ENCODE peak calls at places on chromosomes 2 and 18, in nine cellular contexts. W is fibroblast of villous mesenchyme, J is endodermal cell, I is adrenal gland, A is endothelial cell, Q is fibroblast of lung, T is mucosa of descending colon, E is HCT116, N is GM12865. L is an unnamed sample.

GRCh38 chr18:3380384-3380961 is 69.5 kb upstream of the TGIF1 start:
- DNase-seq in E (peak), J (no peak), N (no peak), I (no peak), A (no peak), W (peak), T (no peak), Q (peak), L (no peak)

GRCh38 chr2:152716805-152717241 is 438 bp downstream of the PRPF40A start:
- DNase-seq in J (no peak), A (peak), T (peak), W (no peak), I (peak), Q (no peak), E (no peak), N (peak), L (no peak)

GRCh38 chr18:3690682-3691066 is 240.7 kb downstream of the TGIF1 start:
- DNase-seq in Q (peak), T (no peak), N (no peak), I (no peak), A (no peak), E (no peak), W (no peak), J (no peak), L (no peak)

GRCh38 chr2:46146866-46147502 is 150.2 kb upstream of the EPAS1 start:
- DNase-seq in W (no peak), T (no peak), N (no peak), I (no peak), J (no peak), E (no peak), A (no peak), Q (no peak), L (no peak)

GRCh38 chr2:17571681-17572080 is 31.2 kb downstream of the VSNL1 start:
- DNase-seq in N (no peak), I (no peak), W (no peak), Q (peak), E (no peak), T (no peak), A (no peak), J (no peak), L (no peak)

GRCh38 chr2:40487592-40487991 is 35.7 kb upstream of the SLC8A1 start:
- DNase-seq in J (no peak), A (no peak), E (no peak), W (no peak), N (no peak), T (no peak), Q (no peak), I (no peak), L (no peak)

GRCh38 chr2:134570676-134571075 is 148.1 kb downstream of the TMEM163 start:
- DNase-seq in W (no peak), Q (no peak), I (no peak), T (no peak), E (no peak), J (no peak), N (no peak), A (no peak), L (no peak)

GRCh38 chr2:38771632-38772031 is 6.4 kb upstream of the GEMIN6 start:
- DNase-seq in W (peak), I (no peak), E (no peak), J (no peak), T (no peak), A (no peak), N (no peak), Q (peak), L (no peak)

GRCh38 chr2:149617476-149617875 is 29.9 kb upstream of the MMADHC start:
- DNase-seq in I (no peak), Q (peak), N (no peak), A (no peak), W (no peak), E (no peak), T (no peak), J (no peak), L (no peak)

GRCh38 chr2:31329081-31329605 is 85.4 kb downstream of the XDH start:
- DNase-seq in J (peak), W (no peak), Q (no peak), T (no peak), E (no peak), A (no peak), I (no peak), N (no peak), L (no peak)

GRCh38 chr2:177617849-177618248 is 225.3 kb downstream of the AGPS start:
- DNase-seq in A (no peak), E (no peak), Q (no peak), W (no peak), N (no peak), I (no peak), J (no peak), T (no peak), L (no peak)

GRCh38 chr2:112821682-112822081 is 14.9 kb downstream of the IL1B start:
- DNase-seq in Q (no peak), I (no peak), T (no peak), W (no peak), E (no peak), N (peak), A (no peak), J (no peak), L (no peak)

GRCh38 chr18:8218263-8218662 is 391.0 kb upstream of the RAB12 start:
- DNase-seq in E (no peak), T (no peak), I (no peak), Q (no peak), J (no peak), N (no peak), W (no peak), A (no peak), L (no peak)

GRCh38 chr2:233461481-233461891 is 105.1 kb downstream of the USP40 start:
- DNase-seq in J (no peak), A (no peak), N (no peak), T (no peak), W (no peak), Q (no peak), E (no peak), I (no peak), L (no peak)

GRCh38 chr2:85710687-85711577 is 16.8 kb downstream of the GNLY start:
- DNase-seq in N (no peak), Q (peak), A (no peak), J (no peak), I (no peak), E (no peak), W (peak), T (peak), L (no peak)

GRCh38 chr18:4931209-4931608 is 265.8 kb downstream of the AKAIN1 start:
- DNase-seq in J (no peak), Q (no peak), T (no peak), A (no peak), N (peak), E (no peak), W (no peak), I (no peak), L (no peak)

GRCh38 chr2:141186413-141187062 is 944.3 kb downstream of the LRP1B start:
- DNase-seq in T (no peak), Q (no peak), N (no peak), A (no peak), E (no peak), J (no peak), I (no peak), W (no peak), L (no peak)

GRCh38 chr2:36569267-36569860 is 28.6 kb downstream of the FEZ2 start:
- DNase-seq in T (no peak), I (no peak), Q (peak), W (peak), N (no peak), J (no peak), A (no peak), E (no peak), L (no peak)

GRCh38 chr2:84652430-84652829 is 136.1 kb downstream of the DNAH6 start:
- DNase-seq in W (no peak), E (no peak), A (no peak), Q (no peak), I (no peak), N (no peak), J (no peak), T (no peak), L (no peak)

GRCh38 chr2:45892757-45893156 is 241.3 kb downstream of the PRKCE start:
- DNase-seq in N (no peak), E (no peak), T (no peak), I (no peak), W (no peak), Q (peak), A (no peak), J (no peak), L (no peak)

GRCh38 chr18:69257861-69258458 is 142.7 kb upstream of the DOK6 start:
- DNase-seq in W (peak), Q (peak), A (no peak), J (no peak), N (no peak), I (no peak), E (no peak), T (peak), L (no peak)

GRCh38 chr18:76519156-76519549 is 24.1 kb upstream of the ZNF516 start:
- DNase-seq in I (no peak), A (peak), T (no peak), N (no peak), J (peak), Q (peak), E (no peak), W (peak), L (no peak)

GRCh38 chr2:235506997-235507615 is 13.3 kb downstream of the AGAP1 start:
- DNase-seq in E (no peak), J (no peak), I (no peak), T (no peak), Q (no peak), W (no peak), A (no peak), N (no peak), L (no peak)

GRCh38 chr2:24359701-24360049 is 661 bp downstream of the ITSN2 start:
- DNase-seq in Q (no peak), T (peak), I (peak), N (peak), J (no peak), E (no peak), W (peak), A (peak), L (no peak)

GRCh38 chr18:27685807-27686412 is 491.0 kb downstream of the CDH2 start:
- DNase-seq in J (peak), A (peak), W (peak), E (peak), N (peak), Q (peak), T (peak), I (peak), L (no peak)

GRCh38 chr2:47002031-47002430 is 86.4 kb upstream of the MCFD2 start:
- DNase-seq in E (no peak), W (no peak), Q (no peak), N (no peak), T (no peak), I (no peak), J (no peak), A (no peak), L (no peak)

GRCh38 chr2:74516070-74516633 is 1.9 kb downstream of the TLX2 start:
- DNase-seq in Q (no peak), I (peak), A (peak), J (peak), W (peak), T (peak), N (peak), E (no peak), L (peak)

GRCh38 chr2:28160986-28161425 is 231.7 kb upstream of the FOSL2 start:
- DNase-seq in T (no peak), J (no peak), E (no peak), A (no peak), I (no peak), Q (peak), W (peak), N (no peak), L (no peak)

GRCh38 chr2:178002038-178002437 is 70.5 kb downstream of the PDE11A start:
- DNase-seq in I (no peak), A (no peak), Q (no peak), N (no peak), J (no peak), W (no peak), E (no peak), T (no peak), L (no peak)

DNA sequence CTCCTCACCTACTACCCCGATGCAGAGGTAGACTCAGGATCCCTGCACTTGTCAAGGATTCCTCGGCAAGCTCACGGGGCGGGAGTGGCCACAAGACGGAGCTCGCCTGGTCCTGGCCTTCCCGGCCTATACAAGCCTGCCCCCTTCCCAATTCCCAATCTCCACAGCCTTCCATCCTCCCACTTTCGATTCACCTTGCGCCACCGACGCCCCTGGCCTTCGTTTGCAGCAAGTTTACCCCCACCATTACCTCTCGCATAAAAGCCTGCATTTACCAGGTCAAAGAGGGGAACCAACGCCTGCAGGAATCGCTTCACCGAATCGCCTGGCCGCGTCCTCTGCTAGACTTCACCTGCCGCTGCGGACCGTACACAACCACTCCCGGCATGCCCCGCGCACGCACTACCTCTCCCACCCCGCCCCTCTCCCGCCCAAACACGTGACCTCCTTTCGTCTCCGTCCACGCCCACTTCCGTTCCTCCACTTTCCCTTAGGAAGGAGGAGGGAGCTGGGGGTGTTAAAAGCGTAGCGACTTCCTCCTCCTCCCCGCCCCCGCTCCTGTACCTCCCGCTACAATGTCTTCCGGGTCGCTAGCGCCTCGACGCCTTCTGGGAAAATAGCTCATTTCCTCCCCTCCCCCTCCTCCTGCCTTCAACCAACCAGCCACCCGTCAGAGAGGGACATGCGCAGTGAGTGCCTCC is at the start of gene ORC4:
- DNase-seq in N (peak), J (peak), Q (peak), I (peak), E (peak), A (peak), T (peak), W (peak), L (peak)
- TF ChIP-seq CTCF in N (peak), J (peak), Q (peak), I (peak), E (peak), A (no peak), T (no peak), W (peak), L (peak)

GRCh38 chr2:110157153-110157793 is 41.7 kb upstream of the MALL start:
- DNase-seq in Q (peak), T (peak), I (no peak), N (peak), A (peak), J (no peak), E (peak), W (peak), L (peak)
- TF ChIP-seq CTCF in Q (peak), T (peak), I (peak), N (peak), A (peak), J (peak), E (peak), W (peak), L (peak)

DNA sequence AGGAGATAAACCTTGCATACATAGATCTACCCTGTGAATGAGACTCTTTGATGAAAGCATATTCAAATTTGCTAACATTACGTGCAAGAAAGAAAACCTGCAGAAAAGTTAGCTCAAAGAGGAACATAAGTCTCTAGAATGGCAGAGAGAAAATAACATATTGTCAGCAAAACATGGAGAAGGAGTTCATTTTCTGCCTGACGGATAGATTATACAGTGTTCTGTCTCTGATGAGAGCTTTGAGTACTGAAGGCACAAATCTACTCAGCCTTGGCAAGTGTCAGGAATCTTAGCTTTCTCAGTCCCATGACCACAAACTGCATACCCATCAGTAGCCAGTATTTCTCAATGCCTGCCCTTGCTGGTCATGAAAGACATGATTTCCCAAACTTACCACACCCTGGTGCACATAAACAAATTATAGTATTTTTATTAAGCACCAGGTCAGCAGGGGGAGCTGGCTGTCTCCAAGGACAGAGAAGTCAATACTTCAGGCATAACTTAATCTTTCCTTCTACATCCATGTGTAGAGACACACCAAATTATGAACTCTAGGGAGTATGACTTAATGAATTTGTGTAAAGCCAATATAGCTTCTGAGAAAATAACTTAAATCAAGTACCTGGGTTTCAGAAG is 401.2 kb upstream of the SOX11 start:
- DNase-seq in W (no peak), N (no peak), A (no peak), T (no peak), Q (peak), J (no peak), I (no peak), E (no peak), L (no peak)
- TF ChIP-seq CTCF in W (no peak), N (no peak), A (no peak), T (no peak), Q (no peak), J (no peak), I (no peak), E (no peak), L (no peak)

DNA sequence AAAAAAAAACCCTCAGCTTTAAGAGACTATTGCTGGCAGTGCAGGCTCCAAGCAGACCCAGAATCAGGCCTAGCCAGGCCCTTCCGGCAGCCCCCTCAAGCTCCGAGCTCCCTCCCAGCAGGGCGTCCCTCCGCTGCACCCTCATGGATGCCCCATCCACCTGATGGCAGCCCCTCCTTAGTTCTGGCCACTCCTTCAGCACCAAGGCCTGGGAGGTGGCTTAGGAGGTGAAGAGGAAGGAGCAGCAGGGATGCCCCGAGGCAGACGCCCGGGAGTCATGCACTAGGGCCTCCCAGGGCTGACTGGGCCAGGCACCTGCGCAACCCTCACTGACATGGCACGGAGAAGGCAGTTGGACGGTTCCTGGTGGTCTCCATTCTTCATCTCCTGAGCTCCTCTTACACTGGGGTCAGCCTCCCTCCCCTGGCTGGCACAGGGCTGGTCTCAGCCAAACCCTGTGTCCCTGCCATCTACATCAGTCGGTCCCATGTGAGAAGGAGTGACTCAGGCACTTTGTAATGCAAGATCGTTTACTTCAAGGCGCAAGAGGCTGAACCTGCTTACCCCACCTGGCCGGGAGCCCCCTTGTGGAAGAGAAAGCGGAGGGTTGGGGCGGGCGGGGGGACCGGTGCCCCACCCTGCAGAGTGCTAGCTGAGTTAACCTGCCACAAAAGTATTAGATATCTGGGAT is 53.5 kb upstream of the ID2 start:
- DNase-seq in Q (no peak), I (no peak), N (no peak), A (no peak), W (no peak), J (peak), T (peak), E (peak), L (no peak)
- TF ChIP-seq CTCF in Q (no peak), I (no peak), N (no peak), A (no peak), W (no peak), J (peak), T (no peak), E (peak), L (no peak)

L was measured in GM13977.